ENCODE peak calls at places on chromosomes 12 and 14, in ten cellular contexts. One of them, this sample, is unnamed.

GRCh38 chr12:28869197-28869596 is 279.9 kb upstream of the FAR2 start:
- DNase-seq in GM10248: no peak
- DNase-seq in cardiac fibroblast: peak
- DNase-seq in amniotic stem cell: no peak
- DNase-seq in Right ventricle myocardium superior: no peak
- DNase-seq in posterior vena cava: no peak
- DNase-seq in uterus: no peak
- DNase-seq in NCI-H460: peak
- DNase-seq in stimulated activated CD4-positive, alpha-beta T cell treated with anti-CD3 and anti-CD28 coated beads, Interleukin-12 subunit alpha, Interleukin-12 subunit beta, amount 100 ng/mL, for 48 hours: no peak
- DNase-seq in NCI-H1092: no peak
- DNase-seq in this sample: no peak

GRCh38 chr12:126384029-126384564 is 1318.9 kb downstream of the AACS start:
- DNase-seq in GM10248: no peak
- DNase-seq in cardiac fibroblast: no peak
- DNase-seq in amniotic stem cell: no peak
- DNase-seq in Right ventricle myocardium superior: no peak
- DNase-seq in posterior vena cava: no peak
- DNase-seq in uterus: no peak
- DNase-seq in NCI-H460: no peak
- DNase-seq in stimulated activated CD4-positive, alpha-beta T cell treated with anti-CD3 and anti-CD28 coated beads, Interleukin-12 subunit alpha, Interleukin-12 subunit beta, amount 100 ng/mL, for 48 hours: no peak
- DNase-seq in NCI-H1092: peak
- DNase-seq in this sample: no peak

GRCh38 chr12:95733156-95733825 is 57.3 kb downstream of the NTN4 start:
- DNase-seq in GM10248: no peak
- DNase-seq in cardiac fibroblast: peak
- DNase-seq in amniotic stem cell: no peak
- DNase-seq in Right ventricle myocardium superior: no peak
- DNase-seq in posterior vena cava: no peak
- DNase-seq in uterus: no peak
- DNase-seq in NCI-H460: no peak
- DNase-seq in stimulated activated CD4-positive, alpha-beta T cell treated with anti-CD3 and anti-CD28 coated beads, Interleukin-12 subunit alpha, Interleukin-12 subunit beta, amount 100 ng/mL, for 48 hours: no peak
- DNase-seq in NCI-H1092: no peak
- DNase-seq in this sample: no peak

GRCh38 chr14:89607453-89607852 is 190.4 kb upstream of the FOXN3 start:
- DNase-seq in GM10248: no peak
- DNase-seq in cardiac fibroblast: no peak
- DNase-seq in amniotic stem cell: no peak
- DNase-seq in Right ventricle myocardium superior: no peak
- DNase-seq in posterior vena cava: no peak
- DNase-seq in uterus: no peak
- DNase-seq in NCI-H460: no peak
- DNase-seq in stimulated activated CD4-positive, alpha-beta T cell treated with anti-CD3 and anti-CD28 coated beads, Interleukin-12 subunit alpha, Interleukin-12 subunit beta, amount 100 ng/mL, for 48 hours: no peak
- DNase-seq in NCI-H1092: no peak
- DNase-seq in this sample: no peak

GRCh38 chr12:127957001-127957660 is 309.8 kb upstream of the TMEM132C start:
- DNase-seq in GM10248: no peak
- DNase-seq in cardiac fibroblast: no peak
- DNase-seq in amniotic stem cell: peak
- DNase-seq in Right ventricle myocardium superior: no peak
- DNase-seq in posterior vena cava: no peak
- DNase-seq in uterus: no peak
- DNase-seq in NCI-H460: no peak
- DNase-seq in stimulated activated CD4-positive, alpha-beta T cell treated with anti-CD3 and anti-CD28 coated beads, Interleukin-12 subunit alpha, Interleukin-12 subunit beta, amount 100 ng/mL, for 48 hours: no peak
- DNase-seq in NCI-H1092: no peak
- DNase-seq in this sample: no peak

GRCh38 chr14:65069874-65070709 is 32.2 kb downstream of the MAX start:
- DNase-seq in GM10248: no peak
- DNase-seq in cardiac fibroblast: no peak
- DNase-seq in amniotic stem cell: no peak
- DNase-seq in Right ventricle myocardium superior: no peak
- DNase-seq in posterior vena cava: no peak
- DNase-seq in uterus: no peak
- DNase-seq in NCI-H460: no peak
- DNase-seq in stimulated activated CD4-positive, alpha-beta T cell treated with anti-CD3 and anti-CD28 coated beads, Interleukin-12 subunit alpha, Interleukin-12 subunit beta, amount 100 ng/mL, for 48 hours: no peak
- DNase-seq in NCI-H1092: no peak
- DNase-seq in this sample: no peak

GRCh38 chr14:39807271-39807670 is 375.0 kb upstream of the FBXO33 start:
- DNase-seq in GM10248: no peak
- DNase-seq in cardiac fibroblast: no peak
- DNase-seq in amniotic stem cell: no peak
- DNase-seq in Right ventricle myocardium superior: no peak
- DNase-seq in posterior vena cava: no peak
- DNase-seq in uterus: no peak
- DNase-seq in NCI-H460: no peak
- DNase-seq in stimulated activated CD4-positive, alpha-beta T cell treated with anti-CD3 and anti-CD28 coated beads, Interleukin-12 subunit alpha, Interleukin-12 subunit beta, amount 100 ng/mL, for 48 hours: no peak
- DNase-seq in NCI-H1092: no peak
- DNase-seq in this sample: no peak

GRCh38 chr12:57726884-57727757 is 11.4 kb downstream of the AGAP2 start:
- DNase-seq in GM10248: peak
- DNase-seq in cardiac fibroblast: peak
- DNase-seq in amniotic stem cell: no peak
- DNase-seq in Right ventricle myocardium superior: peak
- DNase-seq in posterior vena cava: peak
- DNase-seq in uterus: no peak
- DNase-seq in NCI-H460: no peak
- DNase-seq in stimulated activated CD4-positive, alpha-beta T cell treated with anti-CD3 and anti-CD28 coated beads, Interleukin-12 subunit alpha, Interleukin-12 subunit beta, amount 100 ng/mL, for 48 hours: no peak
- DNase-seq in NCI-H1092: no peak
- DNase-seq in this sample: no peak

GRCh38 chr14:61285364-61285763 is 4.2 kb upstream of the TMEM30B start:
- DNase-seq in GM10248: no peak
- DNase-seq in cardiac fibroblast: no peak
- DNase-seq in amniotic stem cell: no peak
- DNase-seq in Right ventricle myocardium superior: no peak
- DNase-seq in posterior vena cava: no peak
- DNase-seq in uterus: no peak
- DNase-seq in NCI-H460: no peak
- DNase-seq in stimulated activated CD4-positive, alpha-beta T cell treated with anti-CD3 and anti-CD28 coated beads, Interleukin-12 subunit alpha, Interleukin-12 subunit beta, amount 100 ng/mL, for 48 hours: no peak
- DNase-seq in NCI-H1092: no peak
- DNase-seq in this sample: no peak

GRCh38 chr12:105092336-105092735 is 8.1 kb upstream of the ALDH1L2 start:
- DNase-seq in GM10248: no peak
- DNase-seq in cardiac fibroblast: no peak
- DNase-seq in amniotic stem cell: no peak
- DNase-seq in Right ventricle myocardium superior: no peak
- DNase-seq in posterior vena cava: no peak
- DNase-seq in uterus: no peak
- DNase-seq in NCI-H460: no peak
- DNase-seq in stimulated activated CD4-positive, alpha-beta T cell treated with anti-CD3 and anti-CD28 coated beads, Interleukin-12 subunit alpha, Interleukin-12 subunit beta, amount 100 ng/mL, for 48 hours: no peak
- DNase-seq in NCI-H1092: no peak
- DNase-seq in this sample: no peak

GRCh38 chr12:45980540-45980939 is 9.8 kb downstream of the SCAF11 start:
- DNase-seq in GM10248: no peak
- DNase-seq in cardiac fibroblast: no peak
- DNase-seq in amniotic stem cell: no peak
- DNase-seq in Right ventricle myocardium superior: no peak
- DNase-seq in posterior vena cava: no peak
- DNase-seq in uterus: no peak
- DNase-seq in NCI-H460: no peak
- DNase-seq in stimulated activated CD4-positive, alpha-beta T cell treated with anti-CD3 and anti-CD28 coated beads, Interleukin-12 subunit alpha, Interleukin-12 subunit beta, amount 100 ng/mL, for 48 hours: no peak
- DNase-seq in NCI-H1092: no peak
- DNase-seq in this sample: no peak

GRCh38 chr12:121165316-121165715 is 32.6 kb downstream of the P2RX7 start:
- DNase-seq in GM10248: no peak
- DNase-seq in cardiac fibroblast: peak
- DNase-seq in amniotic stem cell: no peak
- DNase-seq in Right ventricle myocardium superior: no peak
- DNase-seq in posterior vena cava: no peak
- DNase-seq in uterus: no peak
- DNase-seq in NCI-H460: no peak
- DNase-seq in stimulated activated CD4-positive, alpha-beta T cell treated with anti-CD3 and anti-CD28 coated beads, Interleukin-12 subunit alpha, Interleukin-12 subunit beta, amount 100 ng/mL, for 48 hours: no peak
- DNase-seq in NCI-H1092: no peak
- DNase-seq in this sample: no peak

GRCh38 chr12:26298785-26299621 is 103.6 kb downstream of the SSPN start:
- DNase-seq in GM10248: peak
- DNase-seq in cardiac fibroblast: peak
- DNase-seq in amniotic stem cell: peak
- DNase-seq in Right ventricle myocardium superior: no peak
- DNase-seq in posterior vena cava: no peak
- DNase-seq in uterus: no peak
- DNase-seq in NCI-H460: peak
- DNase-seq in stimulated activated CD4-positive, alpha-beta T cell treated with anti-CD3 and anti-CD28 coated beads, Interleukin-12 subunit alpha, Interleukin-12 subunit beta, amount 100 ng/mL, for 48 hours: no peak
- DNase-seq in NCI-H1092: no peak
- DNase-seq in this sample: peak

GRCh38 chr12:105083551-105084105 is 630 bp downstream of the ALDH1L2 start:
- DNase-seq in GM10248: no peak
- DNase-seq in cardiac fibroblast: peak
- DNase-seq in amniotic stem cell: peak
- DNase-seq in Right ventricle myocardium superior: peak
- DNase-seq in posterior vena cava: peak
- DNase-seq in uterus: peak
- DNase-seq in NCI-H460: peak
- DNase-seq in stimulated activated CD4-positive, alpha-beta T cell treated with anti-CD3 and anti-CD28 coated beads, Interleukin-12 subunit alpha, Interleukin-12 subunit beta, amount 100 ng/mL, for 48 hours: no peak
- DNase-seq in NCI-H1092: no peak
- DNase-seq in this sample: peak

GRCh38 chr12:119457251-119457650 is 122.7 kb downstream of the CCDC60 start:
- DNase-seq in GM10248: no peak
- DNase-seq in cardiac fibroblast: no peak
- DNase-seq in amniotic stem cell: no peak
- DNase-seq in Right ventricle myocardium superior: no peak
- DNase-seq in posterior vena cava: no peak
- DNase-seq in uterus: no peak
- DNase-seq in NCI-H460: no peak
- DNase-seq in stimulated activated CD4-positive, alpha-beta T cell treated with anti-CD3 and anti-CD28 coated beads, Interleukin-12 subunit alpha, Interleukin-12 subunit beta, amount 100 ng/mL, for 48 hours: no peak
- DNase-seq in NCI-H1092: no peak
- DNase-seq in this sample: no peak

GRCh38 chr12:69466867-69467266 is 3.3 kb upstream of the FRS2 start:
- DNase-seq in GM10248: no peak
- DNase-seq in cardiac fibroblast: no peak
- DNase-seq in amniotic stem cell: no peak
- DNase-seq in Right ventricle myocardium superior: no peak
- DNase-seq in posterior vena cava: no peak
- DNase-seq in uterus: no peak
- DNase-seq in NCI-H460: no peak
- DNase-seq in stimulated activated CD4-positive, alpha-beta T cell treated with anti-CD3 and anti-CD28 coated beads, Interleukin-12 subunit alpha, Interleukin-12 subunit beta, amount 100 ng/mL, for 48 hours: no peak
- DNase-seq in NCI-H1092: no peak
- DNase-seq in this sample: no peak

GRCh38 chr14:105313381-105314286 is 914 bp upstream of the PACS2 start:
- DNase-seq in GM10248: no peak
- DNase-seq in cardiac fibroblast: no peak
- DNase-seq in amniotic stem cell: no peak
- DNase-seq in Right ventricle myocardium superior: peak
- DNase-seq in posterior vena cava: no peak
- DNase-seq in uterus: peak
- DNase-seq in NCI-H460: no peak
- DNase-seq in stimulated activated CD4-positive, alpha-beta T cell treated with anti-CD3 and anti-CD28 coated beads, Interleukin-12 subunit alpha, Interleukin-12 subunit beta, amount 100 ng/mL, for 48 hours: no peak
- DNase-seq in NCI-H1092: peak
- DNase-seq in this sample: no peak

GRCh38 chr14:89417469-89418225 is 614 bp upstream of the FOXN3 start:
- DNase-seq in GM10248: peak
- DNase-seq in cardiac fibroblast: peak
- DNase-seq in amniotic stem cell: peak
- DNase-seq in Right ventricle myocardium superior: peak
- DNase-seq in posterior vena cava: peak
- DNase-seq in uterus: peak
- DNase-seq in NCI-H460: peak
- DNase-seq in stimulated activated CD4-positive, alpha-beta T cell treated with anti-CD3 and anti-CD28 coated beads, Interleukin-12 subunit alpha, Interleukin-12 subunit beta, amount 100 ng/mL, for 48 hours: peak
- DNase-seq in NCI-H1092: peak
- DNase-seq in this sample: peak

GRCh38 chr14:75297417-75298040 is 18.9 kb downstream of the FOS start:
- DNase-seq in GM10248: no peak
- DNase-seq in cardiac fibroblast: no peak
- DNase-seq in amniotic stem cell: no peak
- DNase-seq in Right ventricle myocardium superior: no peak
- DNase-seq in posterior vena cava: no peak
- DNase-seq in uterus: peak
- DNase-seq in NCI-H460: no peak
- DNase-seq in stimulated activated CD4-positive, alpha-beta T cell treated with anti-CD3 and anti-CD28 coated beads, Interleukin-12 subunit alpha, Interleukin-12 subunit beta, amount 100 ng/mL, for 48 hours: no peak
- DNase-seq in NCI-H1092: no peak
- DNase-seq in this sample: peak

GRCh38 chr14:50089213-50089612 is 27.2 kb downstream of the VCPKMT start:
- DNase-seq in GM10248: no peak
- DNase-seq in cardiac fibroblast: no peak
- DNase-seq in amniotic stem cell: no peak
- DNase-seq in Right ventricle myocardium superior: no peak
- DNase-seq in posterior vena cava: no peak
- DNase-seq in uterus: no peak
- DNase-seq in NCI-H460: no peak
- DNase-seq in stimulated activated CD4-positive, alpha-beta T cell treated with anti-CD3 and anti-CD28 coated beads, Interleukin-12 subunit alpha, Interleukin-12 subunit beta, amount 100 ng/mL, for 48 hours: no peak
- DNase-seq in NCI-H1092: no peak
- DNase-seq in this sample: no peak

GRCh38 chr12:46959484-46959883 is 119.9 kb upstream of the PCED1B start:
- DNase-seq in GM10248: no peak
- DNase-seq in cardiac fibroblast: peak
- DNase-seq in amniotic stem cell: no peak
- DNase-seq in Right ventricle myocardium superior: no peak
- DNase-seq in posterior vena cava: no peak
- DNase-seq in uterus: no peak
- DNase-seq in NCI-H460: peak
- DNase-seq in stimulated activated CD4-positive, alpha-beta T cell treated with anti-CD3 and anti-CD28 coated beads, Interleukin-12 subunit alpha, Interleukin-12 subunit beta, amount 100 ng/mL, for 48 hours: no peak
- DNase-seq in NCI-H1092: no peak
- DNase-seq in this sample: no peak

GRCh38 chr14:35336171-35337073 is 44.2 kb downstream of the PSMA6 start:
- DNase-seq in GM10248: no peak
- DNase-seq in cardiac fibroblast: peak
- DNase-seq in amniotic stem cell: no peak
- DNase-seq in Right ventricle myocardium superior: peak
- DNase-seq in posterior vena cava: peak
- DNase-seq in uterus: peak
- DNase-seq in NCI-H460: peak
- DNase-seq in stimulated activated CD4-positive, alpha-beta T cell treated with anti-CD3 and anti-CD28 coated beads, Interleukin-12 subunit alpha, Interleukin-12 subunit beta, amount 100 ng/mL, for 48 hours: no peak
- DNase-seq in NCI-H1092: no peak
- DNase-seq in this sample: peak

GRCh38 chr14:31879661-31880348 is 197.3 kb upstream of the ARHGAP5 start:
- DNase-seq in GM10248: no peak
- DNase-seq in cardiac fibroblast: no peak
- DNase-seq in amniotic stem cell: no peak
- DNase-seq in Right ventricle myocardium superior: no peak
- DNase-seq in posterior vena cava: no peak
- DNase-seq in uterus: no peak
- DNase-seq in NCI-H460: no peak
- DNase-seq in stimulated activated CD4-positive, alpha-beta T cell treated with anti-CD3 and anti-CD28 coated beads, Interleukin-12 subunit alpha, Interleukin-12 subunit beta, amount 100 ng/mL, for 48 hours: no peak
- DNase-seq in NCI-H1092: no peak
- DNase-seq in this sample: no peak

GRCh38 chr12:48817957-48818830 is at the start of gene CACNB3:
- DNase-seq in GM10248: peak
- DNase-seq in cardiac fibroblast: peak
- DNase-seq in amniotic stem cell: peak
- DNase-seq in Right ventricle myocardium superior: peak
- DNase-seq in posterior vena cava: peak
- DNase-seq in uterus: peak
- DNase-seq in NCI-H460: peak
- DNase-seq in stimulated activated CD4-positive, alpha-beta T cell treated with anti-CD3 and anti-CD28 coated beads, Interleukin-12 subunit alpha, Interleukin-12 subunit beta, amount 100 ng/mL, for 48 hours: peak
- DNase-seq in NCI-H1092: peak
- DNase-seq in this sample: peak

GRCh38 chr12:89211456-89211855 is 140.8 kb downstream of the DUSP6 start:
- DNase-seq in GM10248: no peak
- DNase-seq in cardiac fibroblast: no peak
- DNase-seq in amniotic stem cell: no peak
- DNase-seq in Right ventricle myocardium superior: no peak
- DNase-seq in posterior vena cava: no peak
- DNase-seq in uterus: no peak
- DNase-seq in NCI-H460: no peak
- DNase-seq in stimulated activated CD4-positive, alpha-beta T cell treated with anti-CD3 and anti-CD28 coated beads, Interleukin-12 subunit alpha, Interleukin-12 subunit beta, amount 100 ng/mL, for 48 hours: no peak
- DNase-seq in NCI-H1092: no peak
- DNase-seq in this sample: no peak

GRCh38 chr12:84701966-84702365 is 210.6 kb downstream of the SLC6A15 start:
- DNase-seq in GM10248: no peak
- DNase-seq in cardiac fibroblast: no peak
- DNase-seq in amniotic stem cell: no peak
- DNase-seq in Right ventricle myocardium superior: no peak
- DNase-seq in posterior vena cava: no peak
- DNase-seq in uterus: no peak
- DNase-seq in NCI-H460: no peak
- DNase-seq in stimulated activated CD4-positive, alpha-beta T cell treated with anti-CD3 and anti-CD28 coated beads, Interleukin-12 subunit alpha, Interleukin-12 subunit beta, amount 100 ng/mL, for 48 hours: no peak
- DNase-seq in NCI-H1092: no peak
- DNase-seq in this sample: no peak

GRCh38 chr14:90541076-90541634 is 144.3 kb downstream of the CALM1 start:
- DNase-seq in GM10248: no peak
- DNase-seq in cardiac fibroblast: no peak
- DNase-seq in amniotic stem cell: no peak
- DNase-seq in Right ventricle myocardium superior: peak
- DNase-seq in posterior vena cava: peak
- DNase-seq in uterus: no peak
- DNase-seq in NCI-H460: no peak
- DNase-seq in stimulated activated CD4-positive, alpha-beta T cell treated with anti-CD3 and anti-CD28 coated beads, Interleukin-12 subunit alpha, Interleukin-12 subunit beta, amount 100 ng/mL, for 48 hours: no peak
- DNase-seq in NCI-H1092: no peak
- DNase-seq in this sample: no peak

GRCh38 chr14:52063107-52063506 is 5.8 kb downstream of the NID2 start:
- DNase-seq in GM10248: no peak
- DNase-seq in cardiac fibroblast: peak
- DNase-seq in amniotic stem cell: no peak
- DNase-seq in Right ventricle myocardium superior: peak
- DNase-seq in posterior vena cava: no peak
- DNase-seq in uterus: peak
- DNase-seq in NCI-H460: no peak
- DNase-seq in stimulated activated CD4-positive, alpha-beta T cell treated with anti-CD3 and anti-CD28 coated beads, Interleukin-12 subunit alpha, Interleukin-12 subunit beta, amount 100 ng/mL, for 48 hours: no peak
- DNase-seq in NCI-H1092: no peak
- DNase-seq in this sample: no peak

This sample was measured in sigmoid colon.